ENCODE peak calls at places on chromosomes 13 and 19, in nine cellular contexts. L is transverse colon, Z is stomach, J is ovary, C is upper lobe of left lung, T is A549, B is tibial nerve, F is GM12878, W is sigmoid colon. O is an unnamed sample. For H3K9me3, the result is how much of the 10 kb centered on the place peaks cover.

GRCh38 chr13:93289842-93290241 is 63.2 kb downstream of the GPC6 start:
- DNase-seq in L (no peak), Z (no peak), J (no peak), C (no peak), T (no peak), B (no peak), F (no peak), W (no peak), O (no peak)

GRCh38 chr19:8567522-8568172 is 9.6 kb downstream of the MYO1F start:
- DNase-seq in L (peak), Z (no peak), J (no peak), C (peak), T (no peak), B (no peak), F (no peak), W (no peak), O (no peak)

GRCh38 chr19:5287066-5287465 is 53.5 kb downstream of the PTPRS start:
- DNase-seq in L (no peak), Z (no peak), J (no peak), C (no peak), T (no peak), B (no peak), F (peak), W (no peak), O (no peak)

GRCh38 chr13:48216204-48216711 is 16.7 kb upstream of the ITM2B start:
- DNase-seq in L (no peak), Z (no peak), J (no peak), C (no peak), T (no peak), B (no peak), F (no peak), W (no peak), O (no peak)

GRCh38 chr19:40778865-40779284 is 828 bp downstream of the RAB4B start:
- DNase-seq in L (no peak), Z (no peak), J (no peak), C (no peak), T (peak), B (no peak), F (no peak), W (no peak), O (no peak)

GRCh38 chr13:33284916-33285315 is 639 bp downstream of the STARD13 start:
- DNase-seq in L (no peak), Z (no peak), J (no peak), C (no peak), T (no peak), B (no peak), F (no peak), W (no peak), O (no peak)

GRCh38 chr13:51240888-51241475 is 18.8 kb downstream of the FAM124A start:
- DNase-seq in L (no peak), Z (no peak), J (no peak), C (no peak), T (no peak), B (no peak), F (no peak), W (no peak), O (no peak)

GRCh38 chr19:33799507-33799906 is 2.8 kb downstream of the KCTD15 start:
- DNase-seq in L (no peak), Z (no peak), J (no peak), C (no peak), T (no peak), B (no peak), F (no peak), W (no peak), O (no peak)

GRCh38 chr19:47423203-47423882 is 4.0 kb upstream of the MEIS3 start:
- DNase-seq in L (no peak), Z (no peak), J (no peak), C (no peak), T (no peak), B (no peak), F (no peak), W (no peak), O (no peak)

GRCh38 chr13:71274923-71275593 is 591.9 kb downstream of the DACH1 start:
- DNase-seq in L (no peak), Z (no peak), J (no peak), C (no peak), T (no peak), B (no peak), F (peak), W (no peak), O (no peak)

GRCh38 chr19:41426952-41427646 is at the start of gene B3GNT8:
- DNase-seq in L (peak), Z (peak), J (peak), C (peak), T (no peak), B (peak), F (no peak), W (peak), O (peak)

GRCh38 chr13:57286511-57287098 is 119.6 kb downstream of the PRR20E start:
- DNase-seq in L (no peak), Z (no peak), J (no peak), C (no peak), T (no peak), B (no peak), F (no peak), W (no peak), O (no peak)

GRCh38 chr13:46666727-46667456 is 113.9 kb downstream of the LRCH1 start:
- DNase-seq in L (no peak), Z (no peak), J (no peak), C (no peak), T (no peak), B (no peak), F (no peak), W (no peak), O (no peak)

GRCh38 chr13:25971499-25972145 is 80.2 kb downstream of the SHISA2 start:
- DNase-seq in L (no peak), Z (no peak), J (no peak), C (no peak), T (no peak), B (no peak), F (no peak), W (no peak), O (peak)

GRCh38 chr13:102907886-102908515 is 62.2 kb downstream of the ERCC5 start:
- DNase-seq in L (no peak), Z (no peak), J (no peak), C (no peak), T (no peak), B (no peak), F (no peak), W (no peak), O (no peak)

GRCh38 chr19:13557756-13558398 is 51.6 kb upstream of the CACNA1A start:
- DNase-seq in L (peak), Z (no peak), J (no peak), C (no peak), T (no peak), B (no peak), F (no peak), W (no peak), O (no peak)

GRCh38 chr13:47611664-47612288 is 389.3 kb downstream of the SUCLA2 start:
- DNase-seq in L (no peak), Z (no peak), J (no peak), C (no peak), T (no peak), B (no peak), F (no peak), W (no peak), O (no peak)

GRCh38 chr19:50476224-50476942 is at the start of the genes EMC10 and GARIN5A:
- DNase-seq in L (peak), Z (peak), J (peak), C (peak), T (peak), B (peak), F (peak), W (peak), O (peak)

GRCh38 chr13:48009298-48009697 is 8.2 kb upstream of the SUCLA2 start:
- DNase-seq in L (peak), Z (no peak), J (no peak), C (no peak), T (peak), B (no peak), F (no peak), W (no peak), O (no peak)

GRCh38 chr13:23668557-23668956 is 98.3 kb downstream of the TNFRSF19 start:
- DNase-seq in L (no peak), Z (no peak), J (no peak), C (no peak), T (no peak), B (no peak), F (no peak), W (no peak), O (no peak)

GRCh38 chr19:41546386-41546789 is 29.6 kb upstream of the CEACAM21 start:
- DNase-seq in L (peak), Z (no peak), J (no peak), C (peak), T (no peak), B (no peak), F (no peak), W (peak), O (no peak)

GRCh38 chr19:16117594-16118033 is 5.9 kb downstream of the RAB8A start:
- DNase-seq in L (peak), Z (no peak), J (no peak), C (no peak), T (no peak), B (no peak), F (no peak), W (no peak), O (no peak)

GRCh38 chr19:3544742-3545668 is 6.0 kb downstream of the TEKTIP1 start:
- DNase-seq in L (peak), Z (peak), J (peak), C (peak), T (peak), B (peak), F (no peak), W (peak), O (no peak)

GRCh38 chr13:95338905-95339304 is 37.7 kb upstream of the ABCC4 start:
- DNase-seq in L (peak), Z (no peak), J (no peak), C (no peak), T (no peak), B (no peak), F (no peak), W (peak), O (no peak)

GRCh38 chr13:58455094-58455493 is 823.5 kb downstream of the PCDH17 start:
- DNase-seq in L (no peak), Z (no peak), J (no peak), C (no peak), T (no peak), B (no peak), F (no peak), W (no peak), O (no peak)

GRCh38 chr13:40254394-40254793 is 412.0 kb downstream of the FOXO1 start:
- DNase-seq in L (no peak), Z (no peak), J (no peak), C (no peak), T (no peak), B (no peak), F (no peak), W (no peak), O (no peak)

GRCh38 chr19:13803038-13803437 is 7.8 kb downstream of the ZSWIM4 start:
- DNase-seq in L (no peak), Z (peak), J (no peak), C (peak), T (no peak), B (no peak), F (no peak), W (no peak), O (no peak)

GRCh38 chr13:98405107-98405571 is 171.8 kb downstream of the STK24 start:
- DNase-seq in L (no peak), Z (no peak), J (no peak), C (no peak), T (no peak), B (no peak), F (no peak), W (no peak), O (no peak)

GRCh38 chr13:32225494-32225931 is 89.7 kb downstream of the ZAR1L start:
- DNase-seq in L (no peak), Z (no peak), J (no peak), C (no peak), T (no peak), B (no peak), F (no peak), W (no peak), O (peak)

GRCh38 chr13:112116187-112116950 is 49.4 kb downstream of the SOX1 start:
- DNase-seq in L (no peak), Z (peak), J (no peak), C (no peak), T (no peak), B (no peak), F (no peak), W (no peak), O (no peak)

GRCh38 chr13:24644051-24644450 is 36.2 kb upstream of the ATP12A start:
- DNase-seq in L (no peak), Z (no peak), J (no peak), C (no peak), T (no peak), B (no peak), F (no peak), W (no peak), O (no peak)

GRCh38 chr19:58252102-58252685 is 23.5 kb downstream of the ZNF544 start:
- DNase-seq in L (no peak), Z (no peak), J (no peak), C (no peak), T (no peak), B (no peak), F (no peak), W (no peak), O (no peak)

GRCh38 chr19:4524808-4525562 is 6.7 kb upstream of the PLIN4 start:
- DNase-seq in L (peak), Z (peak), J (peak), C (no peak), T (peak), B (peak), F (no peak), W (no peak), O (no peak)

GRCh38 chr13:113364371-113364932 is 522 bp upstream of the GRTP1 start:
- DNase-seq in L (peak), Z (no peak), J (no peak), C (no peak), T (peak), B (no peak), F (no peak), W (peak), O (no peak)

GRCh38 chr19:32966750-32967149 is 5.0 kb downstream of the CEP89 start:
- DNase-seq in L (no peak), Z (no peak), J (no peak), C (no peak), T (no peak), B (no peak), F (no peak), W (no peak), O (no peak)

GRCh38 chr13:41085961-41086360 is 24.7 kb downstream of the WBP4 start:
- DNase-seq in L (no peak), Z (no peak), J (no peak), C (no peak), T (no peak), B (no peak), F (no peak), W (no peak), O (no peak)

GRCh38 chr19:56988271-56988670 is 131.5 kb upstream of the USP29 start:
- DNase-seq in L (no peak), Z (no peak), J (no peak), C (no peak), T (no peak), B (no peak), F (no peak), W (no peak), O (no peak)

GRCh38 chr13:81551036-81551435 is 1210.1 kb upstream of the SPRY2 start:
- DNase-seq in L (no peak), Z (no peak), J (no peak), C (no peak), T (no peak), B (no peak), F (no peak), W (no peak), O (no peak)

GRCh38 chr19:31518216-31518615 is 169.0 kb upstream of the TSHZ3 start:
- DNase-seq in L (no peak), Z (no peak), J (no peak), C (no peak), T (no peak), B (no peak), F (no peak), W (no peak), O (peak)

GRCh38 chr13:30905932-30906383 is at the start of gene MEDAG:
- DNase-seq in L (peak), Z (no peak), J (peak), C (no peak), T (no peak), B (peak), F (no peak), W (peak), O (peak)
- TF ChIP-seq POLR2A in L (no peak), Z (no peak), J (no peak), C (no peak), T (no peak), B (peak), F (no peak), W (no peak), O (no peak)

GRCh38 chr13:63855457-63856118 is 2439.9 kb upstream of the PCDH20 start:
- DNase-seq in L (no peak), Z (no peak), J (no peak), C (no peak), T (no peak), B (no peak), F (no peak), W (no peak), O (no peak)
- TF ChIP-seq EP300 in L (no peak), Z (no peak), J (no peak), C (no peak), T (no peak), B (no peak), F (no peak), W (no peak), O (no peak)

GRCh38 chr19:51488491-51488890 is 10.2 kb downstream of the CEACAM18 start:
- DNase-seq in L (no peak), Z (no peak), J (no peak), C (no peak), T (no peak), B (no peak), F (no peak), W (no peak), O (no peak)
- H3K9me3 ChIP-seq in L (under half), Z (under half), J (under half), C (under half), T (under half), B (under half), F (under half), W (under half), O (under half)

GRCh38 chr19:18519962-18520847 is 1.7 kb downstream of the ELL start:
- DNase-seq in L (peak), Z (peak), J (peak), C (peak), T (peak), B (no peak), F (no peak), W (peak), O (no peak)
- TF ChIP-seq POLR2A in L (peak), Z (no peak), J (no peak), C (no peak), T (no peak), B (no peak), F (no peak), W (no peak), O (no peak)

GRCh38 chr19:6725513-6726231 is 5.2 kb upstream of the C3 start:
- DNase-seq in L (no peak), Z (no peak), J (no peak), C (no peak), T (no peak), B (no peak), F (no peak), W (no peak), O (no peak)
- TF ChIP-seq EP300 in L (no peak), Z (no peak), J (no peak), C (no peak), T (no peak), B (no peak), F (no peak), W (no peak), O (no peak)

GRCh38 chr19:11787536-11787935 is 10.8 kb upstream of the ZNF491 start:
- DNase-seq in L (no peak), Z (no peak), J (no peak), C (no peak), T (no peak), B (no peak), F (no peak), W (no peak), O (no peak)
- H3K9me3 ChIP-seq in L (under half), Z (half or more), J (under half), C (under half), T (under half), B (under half), F (under half), W (under half), O (under half)

GRCh38 chr19:39403331-39404312 is 3.0 kb upstream of the ZFP36 start:
- DNase-seq in L (peak), Z (peak), J (peak), C (peak), T (peak), B (peak), F (no peak), W (peak), O (peak)
- TF ChIP-seq POLR2A in L (peak), Z (no peak), J (peak), C (peak), T (no peak), B (peak), F (peak), W (peak), O (peak)

O was measured in esophagus muscularis mucosa.